ENCODE peak calls at places on chromosomes 2 and 18, in four cellular contexts. F is A549, Y is pancreas, U is AG04450. B is an unnamed sample.

GRCh38 chr18:71707985-71708500 is 836.1 kb downstream of the CBLN2 start:
- DNase-seq in F (no peak), Y (no peak), U (no peak), B (no peak)

GRCh38 chr18:41955688-41956087 is 654 bp downstream of the PIK3C3 start:
- DNase-seq in F (no peak), Y (no peak), U (no peak), B (no peak)

GRCh38 chr18:12686100-12686499 is 16.4 kb downstream of the CEP76 start:
- DNase-seq in F (no peak), Y (no peak), U (no peak), B (no peak)

GRCh38 chr2:20925265-20925889 is 102.5 kb upstream of the LDAH start:
- DNase-seq in F (no peak), Y (no peak), U (no peak), B (no peak)

GRCh38 chr18:5417342-5417741 is 121.8 kb upstream of the ZBTB14 start:
- DNase-seq in F (no peak), Y (no peak), U (no peak), B (peak)

GRCh38 chr2:181675241-181675640 is 5.1 kb downstream of the NEUROD1 start:
- DNase-seq in F (no peak), Y (no peak), U (no peak), B (no peak)

GRCh38 chr2:63743170-63743975 is 98.3 kb upstream of the UGP2 start:
- DNase-seq in F (no peak), Y (no peak), U (no peak), B (no peak)

GRCh38 chr2:241893265-241893664 is 23.7 kb downstream of the RTP5 start:
- DNase-seq in F (no peak), Y (peak), U (no peak), B (no peak)

GRCh38 chr2:197209742-197210408 is 100.7 kb downstream of the ANKRD44 start:
- DNase-seq in F (no peak), Y (no peak), U (no peak), B (no peak)

GRCh38 chr2:49236316-49236715 is 82.0 kb upstream of the FSHR start:
- DNase-seq in F (no peak), Y (no peak), U (no peak), B (no peak)

GRCh38 chr2:45300026-45300750 is 290.9 kb upstream of the SIX2 start:
- DNase-seq in F (no peak), Y (no peak), U (no peak), B (no peak)

GRCh38 chr2:188456114-188456909 is 164.6 kb downstream of the GULP1 start:
- DNase-seq in F (no peak), Y (no peak), U (no peak), B (no peak)

GRCh38 chr2:143632751-143633374 is 503.6 kb downstream of the ARHGAP15 start:
- DNase-seq in F (no peak), Y (no peak), U (no peak), B (no peak)

GRCh38 chr2:176418768-176419167 is 149.5 kb downstream of the MTX2 start:
- DNase-seq in F (no peak), Y (no peak), U (no peak), B (no peak)

GRCh38 chr2:141728886-141729285 is 401.9 kb downstream of the LRP1B start:
- DNase-seq in F (no peak), Y (no peak), U (no peak), B (no peak)

GRCh38 chr2:35082072-35082471 is 1273.5 kb upstream of the CRIM1 start:
- DNase-seq in F (peak), Y (no peak), U (no peak), B (no peak)

GRCh38 chr2:35080231-35080905 is 1275.2 kb upstream of the CRIM1 start:
- DNase-seq in F (no peak), Y (no peak), U (no peak), B (no peak)

GRCh38 chr2:35081001-35081628 is 1274.5 kb upstream of the CRIM1 start:
- DNase-seq in F (peak), Y (no peak), U (no peak), B (no peak)
- H3K4me3 ChIP-seq in F (no peak), Y (no peak), U (no peak), B (no peak)

GRCh38 chr2:14601070-14601770 is 31.3 kb upstream of the LRATD1 start:
- DNase-seq in F (no peak), Y (no peak), U (no peak), B (no peak)
- H3K27ac ChIP-seq in F (no peak), Y (no peak), U (no peak), B (no peak)

GRCh38 chr2:26671691-26672090 is 20.8 kb upstream of the KCNK3 start:
- DNase-seq in F (no peak), Y (no peak), U (no peak), B (no peak)
- H3K4me3 ChIP-seq in F (no peak), Y (no peak), U (no peak), B (no peak)

GRCh38 chr18:59377938-59378337 is 18.9 kb upstream of the LMAN1 start:
- DNase-seq in F (no peak), Y (no peak), U (no peak), B (no peak)

GRCh38 chr18:59374112-59374511 is 15.0 kb upstream of the LMAN1 start:
- DNase-seq in F (no peak), Y (no peak), U (no peak), B (no peak)

GRCh38 chr18:59379772-59380530 is 20.9 kb upstream of the LMAN1 start:
- DNase-seq in F (no peak), Y (no peak), U (peak), B (no peak)

GRCh38 chr18:59372975-59373374 is 13.9 kb upstream of the LMAN1 start:
- DNase-seq in F (no peak), Y (no peak), U (no peak), B (no peak)

GRCh38 chr18:59376351-59376935 is 17.4 kb upstream of the LMAN1 start:
- DNase-seq in F (no peak), Y (no peak), U (no peak), B (no peak)
- H3K27ac ChIP-seq in F (no peak), Y (no peak), U (no peak), B (no peak)

GRCh38 chr2:38596229-38596628 is 6.5 kb downstream of the HNRNPLL start:
- DNase-seq in F (no peak), Y (no peak), U (no peak), B (no peak)
- H3K4me3 ChIP-seq in F (no peak), Y (no peak), U (no peak), B (no peak)

DNA sequence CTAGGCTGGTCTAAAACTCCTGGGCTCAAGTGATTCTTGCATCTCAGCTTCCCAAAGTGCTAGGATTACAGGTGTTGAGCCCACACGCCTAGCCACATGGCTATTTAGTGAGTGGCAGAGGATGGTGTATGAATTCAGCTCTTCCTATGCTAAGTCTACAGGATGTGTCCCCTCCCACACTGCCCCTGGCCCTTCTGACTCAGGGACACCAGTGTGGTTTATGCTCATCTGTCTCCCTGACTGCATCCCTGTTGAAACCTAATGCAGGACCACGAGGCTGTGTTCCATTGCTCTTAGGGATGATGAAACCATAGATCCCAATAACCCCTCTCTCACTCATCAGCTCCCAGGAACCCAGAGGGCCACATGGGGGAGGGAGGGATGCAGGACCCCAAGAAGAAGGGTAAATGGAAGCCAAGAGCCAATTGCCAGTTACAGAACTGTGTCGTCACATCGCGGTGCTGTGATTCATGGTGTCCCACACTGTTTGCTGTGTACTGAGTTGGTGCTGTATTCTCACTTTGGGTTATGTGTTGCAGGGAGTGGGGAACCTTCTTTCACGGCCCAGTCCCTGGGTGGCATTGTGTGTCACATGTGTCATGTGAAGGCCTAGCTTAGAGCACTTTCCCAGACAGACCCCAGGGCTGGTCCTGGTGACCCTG is 102.9 kb upstream of the HAAO start:
- DNase-seq in F (no peak), Y (no peak), U (no peak), B (no peak)
- H3K27ac ChIP-seq in F (no peak), Y (no peak), U (no peak), B (no peak)

GRCh38 chr18:62982600-62983251 is 267.4 kb downstream of the PHLPP1 start:
- DNase-seq in F (peak), Y (no peak), U (peak), B (peak)
- H3K4me3 ChIP-seq in F (no peak), Y (no peak), U (no peak), B (peak)

DNA sequence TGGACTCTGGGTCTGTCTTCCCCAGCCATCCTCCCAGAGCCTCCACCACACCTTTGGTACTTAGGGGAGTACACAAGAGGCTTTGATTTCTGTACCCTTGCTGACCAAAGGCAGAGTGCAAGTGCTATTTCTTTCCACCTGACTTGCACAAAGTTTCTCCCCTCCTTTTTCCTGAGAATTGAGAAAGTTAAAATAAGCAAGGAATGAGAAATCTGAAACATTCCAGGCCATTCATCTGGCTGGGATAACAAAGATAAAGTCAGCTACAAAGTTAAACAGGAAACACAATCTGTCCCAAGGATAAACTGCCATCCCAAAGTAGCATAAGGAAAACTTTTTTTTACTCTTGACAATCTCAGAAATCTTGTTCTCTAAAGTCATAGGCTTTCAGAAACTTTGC is 6.3 kb upstream of the MSH6 start:
- DNase-seq in F (no peak), Y (no peak), U (no peak), B (no peak)
- H3K27ac ChIP-seq in F (no peak), Y (no peak), U (no peak), B (no peak)

GRCh38 chr2:88265352-88265960 is 95.3 kb downstream of the THNSL2 start:
- DNase-seq in F (peak), Y (no peak), U (no peak), B (no peak)

GRCh38 chr2:88258208-88258607 is 88.1 kb downstream of the THNSL2 start:
- DNase-seq in F (no peak), Y (no peak), U (no peak), B (no peak)

GRCh38 chr2:88263861-88264260 is 93.7 kb downstream of the THNSL2 start:
- DNase-seq in F (no peak), Y (no peak), U (no peak), B (no peak)

DNA sequence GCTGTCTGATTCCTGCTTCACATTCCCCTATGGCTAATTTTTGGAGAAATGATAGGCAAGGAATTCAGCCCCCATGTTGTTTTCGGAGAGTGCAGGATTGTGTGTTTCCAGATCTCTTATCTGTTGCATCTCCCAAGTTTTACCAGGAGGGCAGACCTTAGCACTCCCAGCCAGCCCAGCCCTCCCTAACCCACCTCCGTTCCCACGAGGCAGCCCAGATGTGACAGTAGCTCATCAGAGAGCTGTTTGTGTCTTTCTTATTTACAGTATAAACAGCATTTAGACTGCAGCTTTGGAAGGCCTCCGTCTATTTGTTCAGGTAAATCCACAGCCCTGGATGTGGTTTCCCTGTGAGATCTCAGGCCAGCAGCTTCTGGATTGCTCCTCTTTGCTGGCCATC is 91.6 kb downstream of the THNSL2 start:
- DNase-seq in F (no peak), Y (no peak), U (no peak), B (no peak)
- H3K4me3 ChIP-seq in F (no peak), Y (no peak), U (no peak), B (no peak)

B was measured in dorsolateral prefrontal cortex.